ENCODE peak calls at places on chromosomes 3 and 15, in ten cellular contexts. One of them, this sample, is unnamed.

GRCh38 chr15:40941078-40941527 is 12.0 kb downstream of the DLL4 start:
- DNase-seq in T-helper 17 cell: no peak
- DNase-seq in cerebellar cortex: no peak
- DNase-seq in AML-193: no peak
- DNase-seq in HT1080: no peak
- DNase-seq in lower lobe of right lung: no peak
- DNase-seq in NCI-H1930: no peak
- DNase-seq in activated naive CD4-positive, alpha-beta T cell: no peak
- DNase-seq in NCI-H1105: no peak
- DNase-seq in GM12878: no peak
- DNase-seq in this sample: no peak

GRCh38 chr3:181596126-181596525 is 115.6 kb upstream of the SOX2 start:
- DNase-seq in NCI-H1105: no peak
- DNase-seq in NCI-H1930: no peak
- DNase-seq in T-helper 17 cell: no peak
- DNase-seq in lower lobe of right lung: no peak
- DNase-seq in activated naive CD4-positive, alpha-beta T cell: no peak
- DNase-seq in cerebellar cortex: no peak
- DNase-seq in GM12878: no peak
- DNase-seq in HT1080: no peak
- DNase-seq in AML-193: no peak
- DNase-seq in this sample: no peak

GRCh38 chr15:50017522-50017921 is 101.5 kb downstream of the ATP8B4 start:
- DNase-seq in NCI-H1105: no peak
- DNase-seq in T-helper 17 cell: no peak
- DNase-seq in NCI-H1930: no peak
- DNase-seq in AML-193: no peak
- DNase-seq in GM12878: no peak
- DNase-seq in cerebellar cortex: no peak
- DNase-seq in HT1080: no peak
- DNase-seq in activated naive CD4-positive, alpha-beta T cell: no peak
- DNase-seq in lower lobe of right lung: no peak
- DNase-seq in this sample: no peak

GRCh38 chr3:105762749-105763673 is 105.8 kb downstream of the CBLB start:
- DNase-seq in AML-193: no peak
- DNase-seq in activated naive CD4-positive, alpha-beta T cell: no peak
- DNase-seq in T-helper 17 cell: no peak
- DNase-seq in HT1080: no peak
- DNase-seq in lower lobe of right lung: no peak
- DNase-seq in cerebellar cortex: no peak
- DNase-seq in NCI-H1105: no peak
- DNase-seq in NCI-H1930: no peak
- DNase-seq in GM12878: no peak
- DNase-seq in this sample: no peak

GRCh38 chr3:42544492-42545283 is 37.1 kb downstream of the SEC22C start:
- DNase-seq in T-helper 17 cell: no peak
- DNase-seq in cerebellar cortex: peak; percentile 38
- DNase-seq in HT1080: no peak
- DNase-seq in GM12878: no peak
- DNase-seq in lower lobe of right lung: peak; percentile 81
- DNase-seq in AML-193: no peak
- DNase-seq in NCI-H1930: no peak
- DNase-seq in activated naive CD4-positive, alpha-beta T cell: no peak
- DNase-seq in NCI-H1105: peak; percentile 32
- DNase-seq in this sample: peak; percentile 81

GRCh38 chr15:74823324-74823723 is 3.1 kb upstream of the CPLX3 start:
- DNase-seq in NCI-H1930: no peak
- DNase-seq in T-helper 17 cell: no peak
- DNase-seq in AML-193: no peak
- DNase-seq in GM12878: no peak
- DNase-seq in HT1080: no peak
- DNase-seq in cerebellar cortex: no peak
- DNase-seq in lower lobe of right lung: no peak
- DNase-seq in activated naive CD4-positive, alpha-beta T cell: no peak
- DNase-seq in NCI-H1105: no peak
- DNase-seq in this sample: no peak

GRCh38 chr3:23968467-23969184 is 23.5 kb downstream of the NR1D2 start:
- DNase-seq in NCI-H1105: no peak
- DNase-seq in cerebellar cortex: no peak
- DNase-seq in HT1080: peak; percentile 72
- DNase-seq in lower lobe of right lung: no peak
- DNase-seq in GM12878: no peak
- DNase-seq in T-helper 17 cell: no peak
- DNase-seq in activated naive CD4-positive, alpha-beta T cell: no peak
- DNase-seq in NCI-H1930: no peak
- DNase-seq in AML-193: no peak
- DNase-seq in this sample: no peak

GRCh38 chr3:184196536-184196935 is 10.5 kb downstream of the ABCF3 start:
- DNase-seq in AML-193: no peak
- DNase-seq in lower lobe of right lung: no peak
- DNase-seq in GM12878: no peak
- DNase-seq in cerebellar cortex: no peak
- DNase-seq in T-helper 17 cell: no peak
- DNase-seq in NCI-H1930: no peak
- DNase-seq in NCI-H1105: no peak
- DNase-seq in HT1080: no peak
- DNase-seq in activated naive CD4-positive, alpha-beta T cell: no peak
- DNase-seq in this sample: no peak

GRCh38 chr15:51533672-51534398 is 88.7 kb downstream of the DMXL2 start:
- DNase-seq in lower lobe of right lung: no peak
- DNase-seq in NCI-H1105: no peak
- DNase-seq in AML-193: no peak
- DNase-seq in cerebellar cortex: no peak
- DNase-seq in activated naive CD4-positive, alpha-beta T cell: no peak
- DNase-seq in NCI-H1930: no peak
- DNase-seq in GM12878: no peak
- DNase-seq in HT1080: no peak
- DNase-seq in T-helper 17 cell: no peak
- DNase-seq in this sample: no peak